ENCODE peak calls at places on chromosomes 1 and 21, in four cellular contexts. Q is glutamatergic neuron, Y is mesothelial cell of epicardium, X is nephron progenitor cell. U is an unnamed sample.
A peak's percentile ranks its signal among the peaks of the same experiment; 100 is the strongest.

GRCh38 chr1:208510192-208510952 is 266.2 kb upstream of the PLXNA2 start:
- DNase-seq in Q (no peak), Y (no peak), X (no peak), U (no peak)

GRCh38 chr1:20404466-20404865 is 81.5 kb downstream of the CAMK2N1 start:
- DNase-seq in Q (no peak), X (peak; percentile 15), Y (peak; percentile 22), U (no peak)

GRCh38 chr1:1945782-1946393 is 26.8 kb upstream of the TMEM52 start:
- DNase-seq in Q (no peak), X (no peak), Y (no peak), U (no peak)

GRCh38 chr1:93623436-93623835 is 58.2 kb downstream of the BCAR3 start:
- DNase-seq in X (no peak), Q (no peak), Y (no peak), U (no peak)

GRCh38 chr1:54401799-54402198 is 4.4 kb downstream of the SSBP3 start:
- DNase-seq in Q (no peak), Y (no peak), X (no peak), U (no peak)

GRCh38 chr1:113363935-113364334 is 26.4 kb upstream of the MAGI3 start:
- DNase-seq in X (no peak), Y (no peak), Q (no peak), U (no peak)

GRCh38 chr1:28417441-28418277 is 48.1 kb downstream of the PHACTR4 start:
- DNase-seq in Q (no peak), Y (no peak), X (no peak), U (no peak)

GRCh38 chr1:216726435-216726834 is 3.2 kb upstream of the ESRRG start:
- DNase-seq in X (no peak), Q (no peak), Y (no peak), U (no peak)

GRCh38 chr1:109392788-109393580 is 4.7 kb downstream of the SORT1 start:
- DNase-seq in X (peak; percentile 27), Y (no peak), Q (no peak), U (no peak)

GRCh38 chr1:181089017-181089776 is 697 bp downstream of the IER5 start:
- DNase-seq in Q (peak; percentile 60), X (peak; percentile 55), Y (peak; percentile 57), U (no peak)

GRCh38 chr1:12552951-12553921 is 64.8 kb downstream of the DHRS3 start:
- DNase-seq in Q (no peak), X (no peak), Y (no peak), U (no peak)

GRCh38 chr1:202805886-202806511 is 2.2 kb downstream of the KDM5B start:
- DNase-seq in X (no peak), Y (no peak), Q (no peak), U (no peak)

GRCh38 chr1:83548311-83548710 is 450.6 kb downstream of the TTLL7 start:
- DNase-seq in Q (no peak), Y (no peak), X (no peak), U (no peak)

GRCh38 chr1:209354111-209354839 is 229.2 kb upstream of the CAMK1G start:
- DNase-seq in Q (peak; percentile 79), Y (peak; percentile 82), X (peak; percentile 78), U (no peak)

GRCh38 chr1:30446100-30446499 is 277.3 kb downstream of the MATN1 start:
- DNase-seq in Q (no peak), X (no peak), Y (peak; percentile 34), U (no peak)

GRCh38 chr1:227298532-227299174 is 19.6 kb downstream of the CDC42BPA start:
- DNase-seq in Y (no peak), Q (no peak), X (no peak), U (no peak)

GRCh38 chr1:58434587-58434986 is 111.9 kb downstream of the OMA1 start:
- DNase-seq in Q (no peak), X (no peak), Y (no peak), U (no peak)

GRCh38 chr1:176866011-176866410 is 298.5 kb downstream of the ASTN1 start:
- DNase-seq in Y (no peak), X (no peak), Q (no peak), U (no peak)

GRCh38 chr1:98490099-98490498 is 171.4 kb upstream of the SNX7 start:
- DNase-seq in Y (no peak), Q (no peak), X (no peak), U (no peak)

GRCh38 chr1:180131510-180131909 is 23.2 kb upstream of the QSOX1 start:
- DNase-seq in X (no peak), Q (no peak), Y (no peak), U (no peak)

GRCh38 chr1:219806020-219806419 is 122.3 kb downstream of the SLC30A10 start:
- DNase-seq in Y (no peak), X (no peak), Q (no peak), U (no peak)

GRCh38 chr1:72431810-72432209 is 149.5 kb upstream of the NEGR1 start:
- DNase-seq in Q (no peak), Y (no peak), X (no peak), U (no peak)

GRCh38 chr1:202852163-202852904 is 36.6 kb downstream of the RABIF start:
- DNase-seq in X (peak; percentile 39), Y (no peak), Q (peak; percentile 57), U (peak; percentile 79)

GRCh38 chr1:48556161-48556850 is 84.3 kb upstream of the SPATA6 start:
- DNase-seq in Q (no peak), Y (no peak), X (no peak), U (no peak)

GRCh38 chr21:43921602-43921978 is 56.6 kb downstream of the AGPAT3 start:
- DNase-seq in X (no peak), Y (no peak), Q (no peak), U (no peak)

GRCh38 chr1:77280962-77281361 is 857 bp upstream of the AK5 start:
- DNase-seq in X (no peak), Y (no peak), Q (no peak), U (no peak)

GRCh38 chr1:232403017-232403714 is 226.8 kb downstream of the SIPA1L2 start:
- DNase-seq in Q (no peak), X (no peak), Y (no peak), U (no peak)

DNA sequence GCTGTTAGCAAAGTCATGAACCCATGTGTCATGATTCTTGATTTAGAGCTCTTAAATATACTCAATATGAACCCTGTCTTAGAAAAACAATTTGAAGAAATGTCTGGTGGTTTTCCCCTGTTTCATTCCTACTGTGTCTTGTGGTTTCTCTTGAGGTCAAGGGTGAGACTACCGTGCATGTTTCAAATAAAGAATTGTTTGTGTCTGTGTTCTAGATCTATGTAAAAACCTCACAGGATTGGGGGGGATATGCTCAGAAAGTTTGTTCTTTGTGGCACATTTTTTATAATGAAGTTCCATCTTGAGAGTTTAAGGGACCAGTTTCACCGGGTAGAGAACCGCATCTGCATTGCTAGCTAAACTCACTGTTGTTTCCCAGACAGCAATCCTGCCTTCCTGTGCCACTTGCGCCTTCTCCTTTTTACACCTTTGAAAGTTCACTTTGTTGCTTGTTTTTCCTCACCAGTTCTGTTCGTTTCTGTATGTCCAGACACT is 30.9 kb upstream of the CACYBP start:
- DNase-seq in Q (no peak), X (no peak), Y (no peak), U (no peak)
- TF ChIP-seq CTCF in Q (no peak), X (no peak), Y (no peak), U (no peak)

GRCh38 chr1:45485949-45486348 is 5.0 kb downstream of the TESK2 start:
- DNase-seq in Y (no peak), X (no peak), Q (no peak), U (no peak)
- TF ChIP-seq CTCF in Y (no peak), X (no peak), Q (no peak), U (no peak)

GRCh38 chr1:214660900-214661299 is 57.9 kb downstream of the CENPF start:
- DNase-seq in Q (peak; percentile 37), X (peak; percentile 10), Y (peak; percentile 54), U (no peak)
- TF ChIP-seq CTCF in Q (peak; percentile 18), X (no peak), Y (peak; percentile 47), U (peak; percentile 25)

GRCh38 chr1:33500547-33500946 is 28.1 kb downstream of the ZSCAN20 start:
- DNase-seq in Q (no peak), Y (no peak), X (no peak), U (no peak)
- TF ChIP-seq CTCF in Q (peak; percentile 34), Y (peak; percentile 17), X (peak; percentile 23), U (no peak)

DNA sequence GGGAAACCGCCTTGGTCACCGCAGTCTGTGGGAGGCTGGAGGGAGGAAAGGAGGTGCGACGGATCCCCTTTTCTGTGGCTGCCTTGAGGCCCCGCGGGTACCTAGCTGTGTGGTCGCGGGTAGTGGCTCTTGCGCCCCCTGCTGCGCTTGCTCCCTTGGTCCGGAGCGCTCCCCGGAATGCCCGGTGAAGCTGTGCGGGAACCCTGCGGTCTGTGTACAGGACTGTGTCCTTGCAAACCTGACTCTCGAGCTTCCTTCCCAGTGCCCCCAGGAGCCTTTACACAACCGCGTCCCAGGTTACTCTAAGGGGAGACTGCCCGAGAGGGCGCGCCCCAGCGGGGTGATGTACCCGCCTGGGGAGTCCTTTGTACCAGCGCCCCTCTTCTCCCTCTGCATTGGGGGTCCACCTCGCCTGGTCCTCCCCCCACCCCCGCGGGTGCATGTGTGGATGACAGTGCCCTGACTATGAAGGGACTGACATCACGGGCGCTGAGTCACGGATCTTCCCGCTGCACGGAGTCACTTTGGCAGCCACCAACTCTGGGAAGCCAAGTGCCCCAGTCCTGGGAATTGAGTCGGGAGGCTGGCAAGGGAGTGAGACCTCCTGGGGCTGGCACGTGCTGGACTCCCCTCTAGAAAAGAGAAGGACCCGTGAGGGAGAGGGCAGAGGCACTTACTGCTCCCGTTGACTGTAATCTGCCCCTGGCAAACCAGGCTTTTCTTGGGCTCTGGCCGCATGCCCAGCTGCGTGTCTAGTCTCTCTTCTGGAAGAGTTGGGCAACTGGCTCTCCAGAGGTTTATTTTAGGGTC is 824 bp downstream of the IL6R start:
- DNase-seq in Q (peak; percentile 67), X (peak; percentile 74), Y (peak; percentile 50), U (no peak)
- TF ChIP-seq CTCF in Q (peak; percentile 18), X (no peak), Y (no peak), U (peak; percentile 40)